ENCODE peak calls at places on chromosomes 16 and 17, in six cellular contexts. Q is stimulated activated effector memory CD8-positive, alpha-beta T cell treated with anti-CD3 and anti-CD28 coated beads, Interleukin-12 subunit alpha, Interleukin-12 subunit beta, amount 100 ng/mL, for 72 hours; C is psoas muscle; U is esophagus squamous epithelium; A is substantia nigra; N is IMR-90. I is an unnamed sample.

GRCh38 chr17:82171750-82172375 is 40.8 kb downstream of the CCDC57 start:
- DNase-seq in N (no peak), C (no peak), U (no peak), A (no peak), Q (no peak), I (no peak)

GRCh38 chr17:17041018-17041521 is 1.2 kb upstream of the MPRIP start:
- DNase-seq in N (peak), C (peak), A (no peak), U (no peak), Q (no peak), I (no peak)

GRCh38 chr17:32350662-32351418 is 883 bp downstream of the ZNF207 start:
- DNase-seq in U (no peak), C (no peak), Q (no peak), A (no peak), N (peak), I (no peak)

GRCh38 chr17:19380551-19381284 is 2.4 kb downstream of the MAPK7 start:
- DNase-seq in N (no peak), C (no peak), U (no peak), Q (no peak), A (no peak), I (no peak)

GRCh38 chr17:19883537-19884215 is 15.9 kb upstream of the ULK2 start:
- DNase-seq in U (no peak), Q (no peak), A (no peak), C (no peak), N (peak), I (no peak)

GRCh38 chr17:49361129-49361901 is 735 bp downstream of the ZNF652 start:
- DNase-seq in A (peak), Q (peak), N (no peak), C (peak), U (peak), I (peak)

GRCh38 chr17:8015957-8016631 is 13.7 kb downstream of the GUCY2D start:
- DNase-seq in C (no peak), Q (no peak), U (no peak), A (no peak), N (no peak), I (no peak)

GRCh38 chr16:87661561-87661960 is 59.3 kb downstream of the JPH3 start:
- DNase-seq in C (peak), N (peak), U (no peak), Q (no peak), A (no peak), I (no peak)

GRCh38 chr17:73187203-73187769 is 5.6 kb upstream of the COG1 start:
- DNase-seq in Q (no peak), C (no peak), U (no peak), A (no peak), N (no peak), I (no peak)

GRCh38 chr16:4521971-4522623 is 16.5 kb downstream of the CDIP1 start:
- DNase-seq in U (no peak), A (peak), C (peak), N (no peak), Q (no peak), I (no peak)

GRCh38 chr17:74763565-74764387 is 12.4 kb downstream of the NAT9 start:
- DNase-seq in U (no peak), N (no peak), C (no peak), Q (no peak), A (peak), I (no peak)

GRCh38 chr17:6539871-6540270 is 16.5 kb downstream of the PITPNM3 start:
- DNase-seq in U (no peak), Q (no peak), C (no peak), A (no peak), N (no peak), I (no peak)